ENCODE peak calls at places on chromosomes 5 and 9, in eight cellular contexts. One of them, this sample, is unnamed.

GRCh38 chr5:58502032-58502431 is 10.8 kb downstream of the GAPT start:
- DNase-seq in neural progenitor cell: peak; percentile 31
- DNase-seq in prostate gland: no peak
- DNase-seq in BE2C: no peak
- DNase-seq in psoas muscle: no peak
- DNase-seq in heart right ventricle: no peak
- DNase-seq in fibroblast of lung: no peak
- DNase-seq in CD8-positive, alpha-beta T cell: no peak
- DNase-seq in this sample: no peak

GRCh38 chr9:26723486-26723885 is 169.1 kb downstream of the CAAP1 start:
- DNase-seq in neural progenitor cell: peak; percentile 83
- DNase-seq in prostate gland: no peak
- DNase-seq in BE2C: peak; percentile 26
- DNase-seq in psoas muscle: peak; percentile 24
- DNase-seq in heart right ventricle: no peak
- DNase-seq in fibroblast of lung: peak; percentile 2
- DNase-seq in CD8-positive, alpha-beta T cell: no peak
- DNase-seq in this sample: peak; percentile 34

GRCh38 chr5:172377856-172378255 is 76.5 kb downstream of the SH3PXD2B start:
- DNase-seq in neural progenitor cell: no peak
- DNase-seq in prostate gland: no peak
- DNase-seq in BE2C: no peak
- DNase-seq in psoas muscle: no peak
- DNase-seq in heart right ventricle: no peak
- DNase-seq in fibroblast of lung: no peak
- DNase-seq in CD8-positive, alpha-beta T cell: no peak
- DNase-seq in this sample: no peak

GRCh38 chr9:18526686-18527085 is 52.7 kb downstream of the ADAMTSL1 start:
- DNase-seq in neural progenitor cell: peak; percentile 55
- DNase-seq in prostate gland: no peak
- DNase-seq in BE2C: no peak
- DNase-seq in psoas muscle: no peak
- DNase-seq in heart right ventricle: no peak
- DNase-seq in fibroblast of lung: no peak
- DNase-seq in CD8-positive, alpha-beta T cell: no peak
- DNase-seq in this sample: no peak

GRCh38 chr9:115548826-115549225 is 430.9 kb upstream of the TNC start:
- DNase-seq in neural progenitor cell: no peak
- DNase-seq in prostate gland: no peak
- DNase-seq in BE2C: no peak
- DNase-seq in psoas muscle: no peak
- DNase-seq in heart right ventricle: no peak
- DNase-seq in fibroblast of lung: peak; percentile 39
- DNase-seq in CD8-positive, alpha-beta T cell: no peak
- DNase-seq in this sample: no peak

GRCh38 chr9:78806492-78807160 is 509.7 kb downstream of the PSAT1 start:
- DNase-seq in neural progenitor cell: peak; percentile 65
- DNase-seq in prostate gland: no peak
- DNase-seq in BE2C: no peak
- DNase-seq in psoas muscle: no peak
- DNase-seq in heart right ventricle: no peak
- DNase-seq in fibroblast of lung: no peak
- DNase-seq in CD8-positive, alpha-beta T cell: no peak
- DNase-seq in this sample: no peak

GRCh38 chr5:94415798-94416197 is 202.6 kb downstream of the KIAA0825 start:
- DNase-seq in neural progenitor cell: no peak
- DNase-seq in prostate gland: no peak
- DNase-seq in BE2C: no peak
- DNase-seq in psoas muscle: no peak
- DNase-seq in heart right ventricle: no peak
- DNase-seq in fibroblast of lung: no peak
- DNase-seq in CD8-positive, alpha-beta T cell: no peak
- DNase-seq in this sample: no peak

GRCh38 chr9:96619491-96620154 is at the start of gene CDC14B:
- DNase-seq in neural progenitor cell: peak; percentile 96
- DNase-seq in prostate gland: peak; percentile 96
- DNase-seq in BE2C: peak; percentile 84
- DNase-seq in psoas muscle: peak; percentile 84
- DNase-seq in heart right ventricle: peak; percentile 89
- DNase-seq in fibroblast of lung: peak; percentile 93
- DNase-seq in CD8-positive, alpha-beta T cell: peak; percentile 72
- DNase-seq in this sample: peak; percentile 95

GRCh38 chr5:8756498-8757084 is 789.3 kb downstream of the SEMA5A start:
- DNase-seq in neural progenitor cell: peak; percentile 71
- DNase-seq in prostate gland: peak; percentile 19
- DNase-seq in BE2C: no peak
- DNase-seq in psoas muscle: no peak
- DNase-seq in heart right ventricle: no peak
- DNase-seq in fibroblast of lung: peak; percentile 78
- DNase-seq in CD8-positive, alpha-beta T cell: no peak
- DNase-seq in this sample: no peak

GRCh38 chr9:127612993-127613954 is 1.2 kb downstream of the STXBP1 start:
- DNase-seq in neural progenitor cell: peak; percentile 72
- DNase-seq in prostate gland: peak; percentile 44
- DNase-seq in BE2C: peak; percentile 63
- DNase-seq in psoas muscle: peak; percentile 78
- DNase-seq in heart right ventricle: peak; percentile 84
- DNase-seq in fibroblast of lung: peak; percentile 57
- DNase-seq in CD8-positive, alpha-beta T cell: peak; percentile 41
- DNase-seq in this sample: peak; percentile 53

GRCh38 chr9:123548749-123549545 is 192.9 kb downstream of the CRB2 start:
- DNase-seq in neural progenitor cell: no peak
- DNase-seq in prostate gland: no peak
- DNase-seq in BE2C: no peak
- DNase-seq in psoas muscle: no peak
- DNase-seq in heart right ventricle: no peak
- DNase-seq in fibroblast of lung: no peak
- DNase-seq in CD8-positive, alpha-beta T cell: no peak
- DNase-seq in this sample: no peak

GRCh38 chr5:151755383-151755782 is 3.0 kb downstream of the ATOX1 start:
- DNase-seq in neural progenitor cell: no peak
- DNase-seq in prostate gland: no peak
- DNase-seq in BE2C: no peak
- DNase-seq in psoas muscle: no peak
- DNase-seq in heart right ventricle: no peak
- DNase-seq in fibroblast of lung: no peak
- DNase-seq in CD8-positive, alpha-beta T cell: no peak
- DNase-seq in this sample: no peak

GRCh38 chr9:20506631-20507030 is 115.7 kb downstream of the MLLT3 start:
- DNase-seq in neural progenitor cell: no peak
- DNase-seq in prostate gland: no peak
- DNase-seq in BE2C: no peak
- DNase-seq in psoas muscle: no peak
- DNase-seq in heart right ventricle: no peak
- DNase-seq in fibroblast of lung: peak; percentile 17
- DNase-seq in CD8-positive, alpha-beta T cell: no peak
- DNase-seq in this sample: no peak

GRCh38 chr5:10308844-10309243 is 1.1 kb upstream of the CMBL start:
- DNase-seq in neural progenitor cell: no peak
- DNase-seq in prostate gland: no peak
- DNase-seq in BE2C: no peak
- DNase-seq in psoas muscle: no peak
- DNase-seq in heart right ventricle: no peak
- DNase-seq in fibroblast of lung: no peak
- DNase-seq in CD8-positive, alpha-beta T cell: no peak
- DNase-seq in this sample: no peak

GRCh38 chr9:11933926-11934325 is 759.3 kb upstream of the TYRP1 start:
- DNase-seq in neural progenitor cell: no peak
- DNase-seq in prostate gland: no peak
- DNase-seq in BE2C: no peak
- DNase-seq in psoas muscle: no peak
- DNase-seq in heart right ventricle: no peak
- DNase-seq in fibroblast of lung: peak; percentile 92
- DNase-seq in CD8-positive, alpha-beta T cell: no peak
- DNase-seq in this sample: no peak

GRCh38 chr9:120619751-120620655 is 40.0 kb upstream of the CDK5RAP2 start:
- DNase-seq in neural progenitor cell: peak; percentile 74
- DNase-seq in prostate gland: peak; percentile 71
- DNase-seq in BE2C: peak; percentile 67
- DNase-seq in psoas muscle: no peak
- DNase-seq in heart right ventricle: peak; percentile 44
- DNase-seq in fibroblast of lung: peak; percentile 82
- DNase-seq in CD8-positive, alpha-beta T cell: peak; percentile 59
- DNase-seq in this sample: no peak

GRCh38 chr9:27125030-27125429 is 16.0 kb downstream of the TEK start:
- DNase-seq in neural progenitor cell: no peak
- DNase-seq in prostate gland: peak; percentile 5
- DNase-seq in BE2C: no peak
- DNase-seq in psoas muscle: peak; percentile 62
- DNase-seq in heart right ventricle: peak; percentile 61
- DNase-seq in fibroblast of lung: peak; percentile 100
- DNase-seq in CD8-positive, alpha-beta T cell: no peak
- DNase-seq in this sample: peak; percentile 44

GRCh38 chr5:125411163-125412050 is 665.0 kb upstream of the ZNF608 start:
- DNase-seq in neural progenitor cell: peak; percentile 3
- DNase-seq in prostate gland: peak; percentile 33
- DNase-seq in BE2C: peak; percentile 79
- DNase-seq in psoas muscle: no peak
- DNase-seq in heart right ventricle: peak; percentile 29
- DNase-seq in fibroblast of lung: peak; percentile 58
- DNase-seq in CD8-positive, alpha-beta T cell: no peak
- DNase-seq in this sample: no peak

GRCh38 chr5:124474821-124475220 is 271.6 kb downstream of the ZNF608 start:
- DNase-seq in neural progenitor cell: no peak
- DNase-seq in prostate gland: no peak
- DNase-seq in BE2C: no peak
- DNase-seq in psoas muscle: no peak
- DNase-seq in heart right ventricle: no peak
- DNase-seq in fibroblast of lung: peak; percentile 45
- DNase-seq in CD8-positive, alpha-beta T cell: no peak
- DNase-seq in this sample: no peak

GRCh38 chr9:69919461-69920061 is 98.9 kb downstream of the CFAP95 start:
- DNase-seq in neural progenitor cell: peak; percentile 78
- DNase-seq in prostate gland: no peak
- DNase-seq in BE2C: peak; percentile 10
- DNase-seq in psoas muscle: no peak
- DNase-seq in heart right ventricle: peak; percentile 14
- DNase-seq in fibroblast of lung: peak; percentile 79
- DNase-seq in CD8-positive, alpha-beta T cell: no peak
- DNase-seq in this sample: no peak

GRCh38 chr9:69923972-69924371 is 103.4 kb downstream of the CFAP95 start:
- DNase-seq in neural progenitor cell: no peak
- DNase-seq in prostate gland: no peak
- DNase-seq in BE2C: no peak
- DNase-seq in psoas muscle: no peak
- DNase-seq in heart right ventricle: no peak
- DNase-seq in fibroblast of lung: no peak
- DNase-seq in CD8-positive, alpha-beta T cell: no peak
- DNase-seq in this sample: no peak

GRCh38 chr9:69931340-69931739 is 110.7 kb downstream of the CFAP95 start:
- DNase-seq in neural progenitor cell: peak; percentile 56
- DNase-seq in prostate gland: no peak
- DNase-seq in BE2C: peak; percentile 42
- DNase-seq in psoas muscle: no peak
- DNase-seq in heart right ventricle: no peak
- DNase-seq in fibroblast of lung: no peak
- DNase-seq in CD8-positive, alpha-beta T cell: no peak
- DNase-seq in this sample: no peak

GRCh38 chr9:69922646-69923045 is 102.0 kb downstream of the CFAP95 start:
- DNase-seq in neural progenitor cell: no peak
- DNase-seq in prostate gland: no peak
- DNase-seq in BE2C: no peak
- DNase-seq in psoas muscle: no peak
- DNase-seq in heart right ventricle: no peak
- DNase-seq in fibroblast of lung: no peak
- DNase-seq in CD8-positive, alpha-beta T cell: no peak
- DNase-seq in this sample: no peak

DNA sequence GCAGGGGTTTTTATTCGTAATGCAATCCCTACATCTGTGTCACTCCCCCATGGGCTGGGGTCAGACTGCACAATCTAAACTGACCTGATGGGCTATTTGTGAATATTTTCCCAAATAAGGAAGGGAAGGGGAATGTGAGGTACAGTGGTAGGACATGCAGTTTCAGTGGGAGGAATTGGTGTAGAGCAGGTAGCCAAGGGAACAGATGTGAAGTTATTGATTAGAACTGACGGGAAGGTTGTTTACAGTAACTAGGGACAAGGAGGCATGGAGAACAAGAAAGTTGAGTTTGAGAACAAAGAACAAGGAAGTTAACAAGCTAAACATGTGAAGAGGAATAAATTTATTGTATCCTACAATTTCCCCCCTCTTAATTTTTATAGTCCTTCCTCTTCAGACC is 104.8 kb downstream of the CFAP95 start:
- DNase-seq in neural progenitor cell: no peak
- DNase-seq in prostate gland: no peak
- DNase-seq in BE2C: no peak
- DNase-seq in psoas muscle: no peak
- DNase-seq in heart right ventricle: no peak
- DNase-seq in fibroblast of lung: no peak
- DNase-seq in CD8-positive, alpha-beta T cell: no peak
- DNase-seq in this sample: no peak
- H3K4me1 ChIP-seq in neural progenitor cell: no peaks in the 10 kb centered on the region
- H3K4me1 ChIP-seq in prostate gland: no peaks in the 10 kb centered on the region
- H3K4me1 ChIP-seq in BE2C: no peaks in the 10 kb centered on the region
- H3K4me1 ChIP-seq in psoas muscle: no peaks in the 10 kb centered on the region
- H3K4me1 ChIP-seq in heart right ventricle: no peaks in the 10 kb centered on the region
- H3K4me1 ChIP-seq in fibroblast of lung: no peaks in the 10 kb centered on the region
- H3K4me1 ChIP-seq in CD8-positive, alpha-beta T cell: no peaks in the 10 kb centered on the region
- H3K4me1 ChIP-seq in this sample: no peaks in the 10 kb centered on the region

GRCh38 chr9:91771027-91771426 is 179.0 kb downstream of the ROR2 start:
- DNase-seq in neural progenitor cell: peak; percentile 35
- DNase-seq in prostate gland: no peak
- DNase-seq in BE2C: no peak
- DNase-seq in psoas muscle: peak; percentile 36
- DNase-seq in heart right ventricle: no peak
- DNase-seq in fibroblast of lung: peak; percentile 96
- DNase-seq in CD8-positive, alpha-beta T cell: no peak
- DNase-seq in this sample: peak; percentile 55
- TF ChIP-seq CTCF in neural progenitor cell: peak; percentile 40
- TF ChIP-seq CTCF in prostate gland: peak; percentile 28
- TF ChIP-seq CTCF in BE2C: peak; percentile 38
- TF ChIP-seq CTCF in psoas muscle: no peak
- TF ChIP-seq CTCF in heart right ventricle: peak; percentile 8
- TF ChIP-seq CTCF in fibroblast of lung: peak; percentile 66
- TF ChIP-seq CTCF in CD8-positive, alpha-beta T cell: no peak
- TF ChIP-seq CTCF in this sample: no peak

DNA sequence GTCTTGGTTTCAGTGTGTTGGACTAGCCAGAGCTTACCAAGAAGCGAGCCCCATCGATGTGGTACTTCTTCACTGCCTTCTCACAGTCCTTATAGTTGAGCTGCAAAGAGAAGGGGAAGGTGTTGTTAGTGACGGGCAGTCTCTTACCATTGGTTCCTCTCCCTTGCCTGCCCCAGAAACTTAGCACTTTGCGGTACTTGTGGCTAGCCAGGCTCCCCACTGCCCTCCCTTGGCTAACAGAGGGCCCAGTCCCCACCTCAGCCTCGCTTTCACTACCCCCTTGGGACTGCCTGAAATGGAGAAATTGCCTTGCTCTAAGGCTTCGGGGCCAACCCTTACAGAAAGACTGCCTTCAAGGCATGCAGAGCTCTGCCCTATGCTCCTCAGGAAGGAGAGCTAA is 4.3 kb downstream of the LCP2 start:
- DNase-seq in neural progenitor cell: no peak
- DNase-seq in prostate gland: no peak
- DNase-seq in BE2C: no peak
- DNase-seq in psoas muscle: no peak
- DNase-seq in heart right ventricle: no peak
- DNase-seq in fibroblast of lung: no peak
- DNase-seq in CD8-positive, alpha-beta T cell: peak; percentile 53
- DNase-seq in this sample: peak; percentile 52
- H3K4me3 ChIP-seq in neural progenitor cell: no peak overlapping the region
- H3K4me3 ChIP-seq in prostate gland: no peak overlapping the region
- H3K4me3 ChIP-seq in BE2C: no peak overlapping the region
- H3K4me3 ChIP-seq in psoas muscle: no peak overlapping the region
- H3K4me3 ChIP-seq in heart right ventricle: no peak overlapping the region
- H3K4me3 ChIP-seq in fibroblast of lung: no peak overlapping the region
- H3K4me3 ChIP-seq in CD8-positive, alpha-beta T cell: peak overlapping the region; percentile 87
- H3K4me3 ChIP-seq in this sample: no peak overlapping the region

GRCh38 chr9:89342213-89342612 is 23.9 kb downstream of the SECISBP2 start:
- DNase-seq in neural progenitor cell: no peak
- DNase-seq in prostate gland: no peak
- DNase-seq in BE2C: no peak
- DNase-seq in psoas muscle: no peak
- DNase-seq in heart right ventricle: no peak
- DNase-seq in fibroblast of lung: no peak
- DNase-seq in CD8-positive, alpha-beta T cell: no peak
- DNase-seq in this sample: no peak
- H3K4me1 ChIP-seq in neural progenitor cell: no peaks in the 10 kb centered on the region
- H3K4me1 ChIP-seq in prostate gland: no peaks in the 10 kb centered on the region
- H3K4me1 ChIP-seq in BE2C: no peaks in the 10 kb centered on the region
- H3K4me1 ChIP-seq in psoas muscle: no peaks in the 10 kb centered on the region
- H3K4me1 ChIP-seq in heart right ventricle: no peaks in the 10 kb centered on the region
- H3K4me1 ChIP-seq in fibroblast of lung: no peaks in the 10 kb centered on the region
- H3K4me1 ChIP-seq in CD8-positive, alpha-beta T cell: no peaks in the 10 kb centered on the region
- H3K4me1 ChIP-seq in this sample: no peaks in the 10 kb centered on the region